ENCODE peak calls at places on chromosomes 4 and X, in eight cellular contexts. B is transverse colon, G is SK-N-SH, Z is H1, X is suprapubic skin, Q is esophagus muscularis mucosa, A is K562, I is sigmoid colon. Y is an unnamed sample.

GRCh38 chrX:2330487-2330886 is 170.3 kb downstream of the DHRSX start:
- DNase-seq in B (no peak), Q (no peak), X (no peak), A (no peak), G (no peak), I (no peak), Z (no peak), Y (no peak)

GRCh38 chr4:111814961-111815360 is 330.3 kb upstream of the FAM241A start:
- DNase-seq in Z (no peak), X (no peak), Q (no peak), A (no peak), I (no peak), G (no peak), B (no peak), Y (no peak)

GRCh38 chrX:22952011-22952410 is 47.7 kb upstream of the DDX53 start:
- DNase-seq in X (no peak), Q (no peak), A (no peak), B (no peak), G (peak), I (no peak), Z (no peak), Y (no peak)

GRCh38 chr4:188030401-188030800 is 34.8 kb downstream of the ZFP42 start:
- DNase-seq in Z (no peak), Q (no peak), G (no peak), B (no peak), I (no peak), A (no peak), X (no peak), Y (no peak)

GRCh38 chr4:87732033-87732770 is 67.2 kb upstream of the IBSP start:
- DNase-seq in I (no peak), A (no peak), X (no peak), Q (no peak), G (no peak), B (no peak), Z (no peak), Y (no peak)

GRCh38 chr4:143375326-143376073 is 38.8 kb downstream of the GAB1 start:
- DNase-seq in Z (no peak), Q (no peak), X (no peak), G (peak), A (peak), B (peak), I (no peak), Y (no peak)

GRCh38 chr4:35175894-35176293 is 1068.4 kb downstream of the ARAP2 start:
- DNase-seq in G (no peak), B (no peak), Z (no peak), I (no peak), A (no peak), Q (no peak), X (no peak), Y (no peak)

GRCh38 chr4:127997534-127998388 is 32.6 kb downstream of the ABHD18 start:
- DNase-seq in G (no peak), B (no peak), X (no peak), I (no peak), Q (no peak), Z (no peak), A (no peak), Y (no peak)

GRCh38 chrX:152658302-152658701 is 20.6 kb downstream of the GABRQ start:
- DNase-seq in Q (peak), I (no peak), G (peak), A (peak), Z (no peak), X (no peak), B (no peak), Y (no peak)

GRCh38 chr4:103046416-103047290 is 27.1 kb upstream of the SLC9B1 start:
- DNase-seq in I (no peak), A (peak), Z (no peak), Q (no peak), X (no peak), G (peak), B (peak), Y (peak)

GRCh38 chr4:109910261-109910660 is 2.4 kb upstream of the EGF start:
- DNase-seq in A (no peak), Z (no peak), Q (no peak), X (no peak), I (no peak), G (no peak), B (no peak), Y (no peak)

GRCh38 chr4:183411291-183411861 is 33.1 kb upstream of the CDKN2AIP start:
- DNase-seq in Q (no peak), B (no peak), X (no peak), I (peak), A (no peak), Z (no peak), G (no peak), Y (no peak)

GRCh38 chr4:5638976-5639375 is 69.4 kb downstream of the EVC2 start:
- DNase-seq in Z (no peak), I (no peak), G (no peak), B (no peak), A (no peak), X (no peak), Q (no peak), Y (no peak)

GRCh38 chrX:16743604-16744325 is 24.4 kb downstream of the SYAP1 start:
- DNase-seq in G (no peak), I (no peak), Q (no peak), A (no peak), B (no peak), Z (no peak), X (no peak), Y (no peak)

GRCh38 chrX:46165411-46165810 is 379.8 kb downstream of the ZNF674 start:
- DNase-seq in G (no peak), X (no peak), A (no peak), Q (no peak), B (no peak), I (no peak), Z (no peak), Y (no peak)

GRCh38 chr4:73257242-73257994 is 1.2 kb downstream of the ANKRD17 start:
- DNase-seq in G (peak), Q (peak), Z (no peak), X (peak), I (peak), A (peak), B (peak), Y (peak)

GRCh38 chr4:124965492-124965891 is 253.0 kb upstream of the ANKRD50 start:
- DNase-seq in X (no peak), B (no peak), G (no peak), Q (no peak), Z (no peak), I (no peak), A (no peak), Y (no peak)

GRCh38 chr4:64417974-64418373 is 8.7 kb upstream of the TECRL start:
- DNase-seq in X (no peak), A (no peak), I (no peak), G (no peak), Z (no peak), B (no peak), Q (no peak), Y (no peak)

GRCh38 chr4:29539226-29539625 is 1180.9 kb upstream of the PCDH7 start:
- DNase-seq in I (no peak), Q (no peak), B (no peak), A (no peak), G (no peak), Z (no peak), X (no peak), Y (no peak)

GRCh38 chr4:181264908-181265307 is 978.3 kb upstream of the TENM3 start:
- DNase-seq in Z (no peak), A (no peak), X (no peak), I (no peak), Q (no peak), G (no peak), B (no peak), Y (no peak)

GRCh38 chr4:84384801-84385582 is 114.1 kb downstream of the NKX6-1 start:
- DNase-seq in I (no peak), G (no peak), Z (no peak), X (no peak), Q (no peak), B (no peak), A (no peak), Y (no peak)
- TF ChIP-seq EP300 in I (no peak), G (no peak), Z (no peak), X (no peak), Q (no peak), B (no peak), A (no peak), Y (no peak)

DNA sequence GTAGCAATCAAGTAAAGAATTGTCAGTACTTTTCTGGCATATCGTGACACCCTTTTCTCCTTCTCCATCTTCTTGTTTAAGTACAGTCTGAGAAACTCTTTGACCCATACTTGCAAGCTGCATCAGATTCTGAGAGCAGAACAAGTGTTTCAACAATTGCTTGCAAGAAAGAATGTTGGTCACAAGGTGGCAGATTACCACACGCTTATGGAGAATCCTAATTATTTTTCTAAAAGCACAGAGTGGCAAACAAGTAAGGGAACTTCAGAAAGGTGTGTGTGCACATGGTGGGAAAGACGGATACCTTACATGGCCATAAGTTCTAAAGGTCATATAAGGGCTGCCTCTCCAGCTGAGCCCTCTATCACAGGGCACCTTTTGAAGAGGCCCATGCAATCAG is 136.4 kb upstream of the FGF13 start:
- DNase-seq in X (no peak), A (no peak), G (no peak), B (no peak), I (no peak), Q (no peak), Z (no peak), Y (no peak)
- TF ChIP-seq CTCF in X (no peak), A (no peak), G (no peak), B (no peak), I (no peak), Q (no peak), Z (no peak), Y (no peak)

DNA sequence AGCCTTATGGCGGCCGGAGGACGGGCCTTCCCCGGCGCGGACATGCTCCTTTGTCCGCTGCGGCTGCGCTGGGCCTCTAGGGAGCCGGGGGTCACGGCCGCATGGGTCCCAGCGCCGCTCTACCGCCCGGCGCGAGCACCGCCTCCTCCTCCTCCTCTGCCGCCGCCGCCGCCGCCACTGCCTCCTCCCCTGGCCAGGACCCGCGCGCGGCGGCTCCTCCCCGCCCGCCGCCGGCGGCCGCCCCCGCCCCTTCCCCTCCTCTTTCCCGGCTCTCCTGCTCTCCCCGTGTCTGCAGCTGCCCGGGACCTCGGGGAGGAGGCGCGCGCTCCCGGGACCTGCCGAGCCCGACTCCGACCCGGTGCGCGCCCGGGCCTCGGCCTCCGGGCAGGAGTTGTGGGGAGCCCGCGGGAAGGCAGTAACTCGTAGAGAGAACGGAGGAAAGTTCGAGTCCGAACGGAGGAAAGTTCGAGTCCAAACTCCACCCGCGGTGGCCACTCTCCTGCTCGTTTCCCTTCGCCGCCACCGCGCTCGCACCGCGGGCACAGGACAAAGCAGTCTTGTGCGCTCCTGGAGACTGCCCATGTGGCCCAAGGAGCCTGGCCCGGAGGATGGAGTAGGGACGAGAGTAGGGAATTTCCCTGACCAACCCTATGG is at the start of gene ADGRA3:
- DNase-seq in A (peak), G (peak), I (peak), X (peak), Q (no peak), Z (no peak), B (peak), Y (peak)
- TF ChIP-seq POLR2AphosphoS5 in A (no peak), G (no peak), I (no peak), X (no peak), Q (peak), Z (peak), B (peak), Y (peak)

GRCh38 chrX:13081385-13082285 is 37.2 kb upstream of the FAM9C start:
- DNase-seq in B (no peak), Q (no peak), A (no peak), Z (no peak), I (no peak), G (no peak), X (no peak), Y (no peak)
- TF ChIP-seq EP300 in B (no peak), Q (no peak), A (no peak), Z (no peak), I (no peak), G (no peak), X (no peak), Y (no peak)